ENCODE peak calls at places on chromosomes 16 and 17, in four cellular contexts. M is transverse colon, P is thyroid gland, H is ovary. D is an unnamed sample. For H3K4me1, the result is how much of the 10 kb centered on the place peaks cover.

GRCh38 chr16:87582221-87582965 is 19.9 kb upstream of the JPH3 start:
- DNase-seq in M (peak), H (peak), P (peak), D (peak)

GRCh38 chr17:2708585-2709172 is 2.9 kb downstream of the CLUH start:
- DNase-seq in P (no peak), H (no peak), M (no peak), D (no peak)

GRCh38 chr16:88619859-88620655 is 18.3 kb upstream of the IL17C start:
- DNase-seq in M (peak), P (no peak), H (no peak), D (no peak)

GRCh38 chr17:66076546-66077190 is 115.3 kb downstream of the CEP112 start:
- DNase-seq in P (no peak), M (no peak), H (no peak), D (no peak)

GRCh38 chr16:16108759-16109158 is 114.5 kb downstream of the ABCC6 start:
- DNase-seq in P (no peak), M (no peak), H (no peak), D (no peak)

GRCh38 chr16:11742041-11742535 is 569 bp downstream of the TXNDC11 start:
- DNase-seq in M (peak), P (peak), H (peak), D (no peak)

GRCh38 chr17:80109713-80110446 is 8.5 kb downstream of the GAA start:
- DNase-seq in H (no peak), M (no peak), P (no peak), D (no peak)

GRCh38 chr16:21638573-21638975 is 13.8 kb downstream of the IGSF6 start:
- DNase-seq in M (no peak), P (no peak), H (no peak), D (no peak)

GRCh38 chr16:12513791-12514175 is 289.9 kb downstream of the CPPED1 start:
- DNase-seq in M (no peak), P (no peak), H (no peak), D (no peak)

GRCh38 chr17:72696156-72696555 is 396.3 kb downstream of the SLC39A11 start:
- DNase-seq in H (no peak), M (no peak), P (no peak), D (no peak)

GRCh38 chr16:70018254-70018653 is 67.1 kb downstream of the CLEC18A start:
- DNase-seq in M (peak), P (no peak), H (no peak), D (no peak)

GRCh38 chr17:17698869-17699351 is 17.7 kb downstream of the RAI1 start:
- DNase-seq in M (no peak), P (peak), H (no peak), D (no peak)

GRCh38 chr17:57972151-57972550 is 15.9 kb downstream of the VEZF1 start:
- DNase-seq in H (no peak), P (no peak), M (no peak), D (no peak)

GRCh38 chr16:10362077-10362863 is 23.6 kb upstream of the ATF7IP2 start:
- DNase-seq in H (no peak), M (no peak), P (no peak), D (no peak)

GRCh38 chr17:80086616-80087015 is 14.8 kb upstream of the GAA start:
- DNase-seq in P (no peak), H (no peak), M (no peak), D (no peak)

GRCh38 chr16:53183442-53183841 is 128.7 kb downstream of the CHD9 start:
- DNase-seq in H (no peak), M (no peak), P (no peak), D (no peak)

GRCh38 chr16:85612191-85612800 is 826 bp upstream of the GSE1 start:
- DNase-seq in P (peak), M (peak), H (peak), D (peak)

GRCh38 chr17:49497147-49498036 is 2.3 kb downstream of the NGFR start:
- DNase-seq in M (peak), H (no peak), P (peak), D (peak)

GRCh38 chr17:64038331-64039105 is 18.1 kb upstream of the ICAM2 start:
- DNase-seq in M (no peak), P (no peak), H (no peak), D (no peak)

GRCh38 chr16:1771072-1771863 is at the start of gene NME3:
- DNase-seq in M (peak), P (peak), H (peak), D (no peak)

GRCh38 chr17:79420318-79421243 is 190.3 kb downstream of the RBFOX3 start:
- DNase-seq in P (no peak), H (no peak), M (no peak), D (no peak)

GRCh38 chr17:33113281-33114010 is 121.8 kb downstream of the SPACA3 start:
- DNase-seq in M (no peak), H (no peak), P (no peak), D (no peak)

GRCh38 chr16:90046971-90047713 is 27.9 kb upstream of the DBNDD1 start:
- DNase-seq in P (peak), M (peak), H (peak), D (no peak)

GRCh38 chr17:78723001-78723796 is 58.9 kb downstream of the CYTH1 start:
- DNase-seq in H (peak), M (peak), P (peak), D (no peak)

GRCh38 chr16:4689091-4689671 is 4.2 kb upstream of the NUDT16L1 start:
- DNase-seq in H (no peak), M (no peak), P (no peak), D (no peak)

GRCh38 chr17:32558997-32559650 is 72.3 kb downstream of the CDK5R1 start:
- DNase-seq in M (no peak), H (no peak), P (no peak), D (no peak)

GRCh38 chr17:77470800-77471733 is 330.3 kb downstream of the SEC14L1 start:
- DNase-seq in H (peak), P (no peak), M (no peak), D (no peak)

GRCh38 chr16:87431926-87432325 is 39.8 kb downstream of the MAP1LC3B start:
- DNase-seq in M (no peak), H (no peak), P (peak), D (no peak)

GRCh38 chr17:45257115-45257514 is 4.8 kb downstream of the SPATA32 start:
- DNase-seq in M (no peak), P (no peak), H (no peak), D (no peak)

GRCh38 chr17:78192616-78193015 is 5.5 kb downstream of the AFMID start:
- DNase-seq in H (no peak), P (no peak), M (no peak), D (no peak)

GRCh38 chr16:1107141-1107540 is 11.1 kb upstream of the C1QTNF8 start:
- DNase-seq in H (no peak), P (no peak), M (no peak), D (no peak)

GRCh38 chr17:71572343-71572742 is 548.5 kb upstream of the SOX9 start:
- DNase-seq in P (no peak), H (no peak), M (no peak), D (no peak)

GRCh38 chr17:2712300-2713043 is 908 bp upstream of the CLUH start:
- DNase-seq in H (no peak), P (no peak), M (no peak), D (no peak)

GRCh38 chr17:12627177-12627629 is 38.5 kb upstream of the MYOCD start:
- DNase-seq in M (no peak), P (no peak), H (peak), D (peak)

GRCh38 chr17:72887917-72888316 is 204.6 kb downstream of the SLC39A11 start:
- DNase-seq in P (no peak), M (no peak), H (no peak), D (no peak)

GRCh38 chr17:333626-334396 is 18.8 kb downstream of the RPH3AL start:
- DNase-seq in M (peak), P (peak), H (peak), D (no peak)

GRCh38 chr17:334974-335481 is 17.6 kb downstream of the RPH3AL start:
- DNase-seq in P (no peak), H (no peak), M (no peak), D (no peak)

GRCh38 chr17:330993-331701 is 21.5 kb downstream of the RPH3AL start:
- DNase-seq in M (peak), P (no peak), H (peak), D (no peak)

GRCh38 chr17:332023-332422 is 20.6 kb downstream of the RPH3AL start:
- DNase-seq in P (no peak), H (peak), M (no peak), D (no peak)

DNA sequence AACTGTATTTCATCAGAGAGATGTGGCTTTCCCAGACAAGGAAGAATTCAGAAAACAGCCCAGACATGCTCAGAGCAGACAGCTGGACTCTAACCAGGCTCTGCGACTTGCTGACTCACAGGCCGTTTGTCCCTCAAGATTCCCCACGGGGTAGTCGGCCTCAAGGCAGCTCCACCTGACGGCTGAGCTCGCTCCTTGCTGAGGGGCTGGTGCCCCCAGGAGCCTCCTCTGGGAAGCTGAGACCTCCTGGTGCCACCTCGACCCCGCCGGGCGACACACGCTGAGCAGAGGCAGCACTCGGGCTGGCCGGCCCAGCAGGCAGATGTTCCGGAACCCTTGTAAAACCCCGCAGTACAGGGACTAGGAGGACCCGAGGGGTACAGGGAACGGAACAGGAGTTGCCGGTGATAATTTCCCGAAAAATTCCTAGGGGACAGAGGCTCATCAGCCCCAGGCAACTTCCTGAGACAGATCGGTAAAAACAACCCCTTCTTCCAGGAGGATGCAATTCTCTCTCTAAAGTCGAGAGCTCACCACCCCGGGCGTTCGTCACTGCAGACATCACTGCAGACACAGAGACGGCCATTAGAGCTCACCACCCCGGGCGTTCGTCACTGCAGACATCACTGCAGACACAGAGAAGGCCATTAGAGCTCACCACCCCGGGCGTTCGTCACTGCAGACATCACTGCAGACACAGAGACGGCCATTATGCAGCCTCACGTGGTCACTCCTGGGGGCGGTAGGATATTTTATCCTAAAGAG is 19.9 kb downstream of the RPH3AL start:
- DNase-seq in P (no peak), H (peak), M (no peak), D (no peak)
- H3K4me3 ChIP-seq in P (no peak), H (peak), M (peak), D (no peak)

GRCh38 chr17:81865733-81866439 is 5.3 kb downstream of the ARHGDIA start:
- DNase-seq in M (peak), H (no peak), P (peak), D (no peak)
- H3K4me1 ChIP-seq in M (under half), H (under half), P (under half), D (under half)

GRCh38 chr17:27009087-27009486 is 284.8 kb upstream of the WSB1 start:
- DNase-seq in P (no peak), H (no peak), M (no peak), D (no peak)
- H3K4me3 ChIP-seq in P (no peak), H (no peak), M (no peak), D (no peak)

GRCh38 chr17:29642171-29642611 is 19.5 kb upstream of the CORO6 start:
- DNase-seq in P (no peak), M (no peak), H (no peak), D (no peak)
- H3K4me1 ChIP-seq in P (half or more), M (under half), H (under half), D (half or more)

GRCh38 chr16:75065149-75065807 is 51.3 kb downstream of the LDHD start:
- DNase-seq in H (no peak), M (peak), P (peak), D (no peak)
- H3K4me3 ChIP-seq in H (no peak), M (peak), P (no peak), D (no peak)